ENCODE peak calls at places on chromosomes 4 and X, in ten cellular contexts. X, D, Z, B, G, M, U, T, O and E are unnamed samples.

GRCh38 chr4:151721466-151721865 is 39.3 kb downstream of the GATB start:
- DNase-seq in X (no peak), D (no peak), Z (no peak), B (no peak), G (no peak), M (peak; percentile 12), U (no peak), T (no peak), O (peak; percentile 30), E (no peak)

GRCh38 chr4:1522606-1523005 is 116.4 kb upstream of the NKX1-1 start:
- DNase-seq in X (no peak), D (no peak), Z (peak; percentile 6), B (no peak), G (no peak), M (no peak), U (peak; percentile 25), T (no peak), O (no peak), E (no peak)

GRCh38 chrX:113833096-113833495 is 750.8 kb upstream of the HTR2C start:
- DNase-seq in X (no peak), D (no peak), Z (no peak), B (no peak), G (no peak), M (no peak), U (no peak), T (no peak), O (no peak), E (no peak)

GRCh38 chrX:69018416-69019072 is 146.7 kb downstream of the PJA1 start:
- DNase-seq in X (no peak), D (no peak), Z (no peak), B (no peak), G (no peak), M (no peak), U (no peak), T (no peak), O (no peak), E (no peak)

GRCh38 chrX:111181883-111182400 is 86.0 kb downstream of the PAK3 start:
- DNase-seq in X (no peak), D (no peak), Z (no peak), B (no peak), G (no peak), M (no peak), U (no peak), T (no peak), O (no peak), E (no peak)

GRCh38 chr4:38664704-38665401 is 854 bp downstream of the KLF3 start:
- DNase-seq in X (peak; percentile 54), D (peak; percentile 20), Z (peak; percentile 86), B (peak; percentile 87), G (peak; percentile 82), M (peak; percentile 78), U (peak; percentile 83), T (peak; percentile 66), O (peak; percentile 55), E (peak; percentile 55)

GRCh38 chrX:153333271-153333670 is 682 bp upstream of the ZNF275 start:
- DNase-seq in X (no peak), D (no peak), Z (no peak), B (no peak), G (no peak), M (no peak), U (no peak), T (no peak), O (no peak), E (no peak)

GRCh38 chr4:98546910-98547544 is 111.4 kb downstream of the TSPAN5 start:
- DNase-seq in X (no peak), D (no peak), Z (peak; percentile 76), B (peak; percentile 46), G (no peak), M (no peak), U (no peak), T (no peak), O (peak; percentile 23), E (no peak)

GRCh38 chr4:165481458-165481857 is 102.7 kb downstream of the CPE start:
- DNase-seq in X (no peak), D (no peak), Z (no peak), B (no peak), G (no peak), M (no peak), U (no peak), T (no peak), O (no peak), E (no peak)

GRCh38 chrX:2484232-2484631 is 16.5 kb downstream of the DHRSX start:
- DNase-seq in X (no peak), D (no peak), Z (no peak), B (no peak), G (no peak), M (no peak), U (no peak), T (no peak), O (no peak), E (no peak)

GRCh38 chr4:148289740-148290139 is 152.5 kb downstream of the NR3C2 start:
- DNase-seq in X (no peak), D (no peak), Z (no peak), B (no peak), G (peak; percentile 64), M (no peak), U (no peak), T (no peak), O (no peak), E (no peak)

GRCh38 chrX:115968436-115969252 is 201.9 kb upstream of the AGTR2 start:
- DNase-seq in X (no peak), D (no peak), Z (peak; percentile 42), B (peak; percentile 88), G (peak; percentile 61), M (peak; percentile 40), U (peak; percentile 66), T (peak; percentile 52), O (no peak), E (no peak)

GRCh38 chrX:115970718-115971117 is 199.8 kb upstream of the AGTR2 start:
- DNase-seq in X (no peak), D (no peak), Z (no peak), B (no peak), G (no peak), M (no peak), U (no peak), T (no peak), O (no peak), E (no peak)

GRCh38 chrX:115972717-115973116 is 197.8 kb upstream of the AGTR2 start:
- DNase-seq in X (no peak), D (no peak), Z (no peak), B (no peak), G (no peak), M (no peak), U (no peak), T (no peak), O (no peak), E (no peak)

GRCh38 chrX:115966920-115967319 is 203.6 kb upstream of the AGTR2 start:
- DNase-seq in X (no peak), D (no peak), Z (no peak), B (no peak), G (no peak), M (no peak), U (no peak), T (no peak), O (no peak), E (no peak)
- H3K27me3 ChIP-seq in X (no peaks in the 10 kb centered on the region), D (no peaks in the 10 kb centered on the region), Z (no peaks in the 10 kb centered on the region), B (no peaks in the 10 kb centered on the region), G (no peaks in the 10 kb centered on the region), M (no peaks in the 10 kb centered on the region), U (no peaks in the 10 kb centered on the region), T (no peaks in the 10 kb centered on the region), O (no peaks in the 10 kb centered on the region), E (no peaks in the 10 kb centered on the region)

GRCh38 chr4:107419052-107419451 is 301.0 kb downstream of the PAPSS1 start:
- DNase-seq in X (no peak), D (no peak), Z (no peak), B (no peak), G (no peak), M (no peak), U (no peak), T (no peak), O (no peak), E (no peak)
- H3K27ac ChIP-seq in X (no peak overlapping the region), D (no peak overlapping the region), Z (no peak overlapping the region), B (no peak overlapping the region), G (no peak overlapping the region), M (no peak overlapping the region), U (no peak overlapping the region), T (no peak overlapping the region), O (no peak overlapping the region), E (no peak overlapping the region)

GRCh38 chr4:163343604-163344146 is at the start of gene NPY5R:
- DNase-seq in X (no peak), D (no peak), Z (no peak), B (peak; percentile 64), G (no peak), M (no peak), U (peak; percentile 63), T (no peak), O (no peak), E (no peak)

GRCh38 chr4:163344147-163345050 is 707 bp downstream of the NPY5R start:
- DNase-seq in X (no peak), D (no peak), Z (no peak), B (peak; percentile 69), G (no peak), M (no peak), U (peak; percentile 60), T (no peak), O (no peak), E (no peak)
- H3K4me3 ChIP-seq in X (no peak overlapping the region), D (no peak overlapping the region), Z (peak overlapping the region; percentile 36), B (peak overlapping the region; percentile 51), G (peak overlapping the region; percentile 35), M (no peak overlapping the region), U (peak overlapping the region; percentile 40), T (peak overlapping the region; percentile 51), O (peak overlapping the region; percentile 92), E (no peak overlapping the region)

DNA sequence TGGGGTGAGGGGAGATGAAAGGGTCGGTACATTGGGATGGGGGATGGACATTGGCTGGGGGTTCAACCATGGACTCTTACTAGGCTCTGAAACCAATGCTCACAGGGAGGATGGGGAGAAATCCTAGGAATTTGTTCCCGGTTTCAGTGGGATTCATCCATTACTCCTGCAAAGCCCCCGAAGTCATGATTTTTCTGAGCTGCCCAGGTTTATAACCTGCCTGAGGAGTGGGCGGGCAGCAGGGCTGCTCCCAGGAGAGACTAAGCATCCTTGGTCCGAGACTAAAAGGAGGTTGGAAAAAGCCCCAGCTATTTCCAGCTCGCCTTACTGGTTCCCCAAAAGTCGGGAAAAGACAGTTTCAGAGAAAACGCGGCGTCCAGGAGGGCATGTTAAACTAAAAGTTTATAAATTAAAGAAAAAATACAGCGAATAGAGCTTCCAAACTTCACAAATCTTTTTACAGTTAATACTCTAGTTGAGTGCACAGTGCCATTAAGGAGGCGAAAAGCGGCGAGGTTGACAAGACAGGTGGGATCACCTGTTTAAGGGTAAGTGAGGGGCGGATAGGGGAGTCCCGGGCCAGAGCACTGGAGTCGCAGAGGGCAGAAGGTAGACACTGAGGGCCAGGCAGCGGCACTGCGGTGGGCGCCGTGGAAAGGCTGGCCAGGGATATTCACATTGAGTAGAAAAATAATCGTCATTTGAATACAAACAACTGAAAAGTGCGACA is 3.7 kb downstream of the NKX3-2 start:
- DNase-seq in X (no peak), D (no peak), Z (no peak), B (no peak), G (no peak), M (no peak), U (no peak), T (no peak), O (no peak), E (no peak)
- H3K27me3 ChIP-seq in X (peaks cover 92% of the 10 kb centered on the region), D (peaks cover 98% of the 10 kb centered on the region), Z (peaks cover 20% of the 10 kb centered on the region), B (no peaks in the 10 kb centered on the region), G (peaks cover 2% of the 10 kb centered on the region), M (peaks cover 66% of the 10 kb centered on the region), U (no peaks in the 10 kb centered on the region), T (peaks cover 100% of the 10 kb centered on the region), O (peaks cover 100% of the 10 kb centered on the region), E (peaks cover 73% of the 10 kb centered on the region)

GRCh38 chr4:40515037-40515397 is 114.6 kb downstream of the RBM47 start:
- DNase-seq in X (no peak), D (no peak), Z (no peak), B (no peak), G (no peak), M (peak; percentile 25), U (no peak), T (no peak), O (no peak), E (no peak)
- H3K27ac ChIP-seq in X (peak overlapping the region; percentile 41), D (no peak overlapping the region), Z (no peak overlapping the region), B (no peak overlapping the region), G (peak overlapping the region; percentile 65), M (peak overlapping the region; percentile 87), U (peak overlapping the region; percentile 84), T (no peak overlapping the region), O (no peak overlapping the region), E (no peak overlapping the region)